ENCODE peak calls at places on chromosomes 6 and 20, in four cellular contexts. S is mesendoderm, H is GM23338, K is ovary. Y is an unnamed sample. For H3K4me1, the result is how much of the 10 kb centered on the place peaks cover.

GRCh38 chr20:13183005-13183404 is 38.1 kb upstream of the ISM1 start:
- DNase-seq in S (no peak), H (no peak), K (no peak), Y (no peak)

GRCh38 chr6:27834879-27835549 is 77.2 kb downstream of the OR2B2 start:
- DNase-seq in S (peak), H (no peak), K (no peak), Y (no peak)

GRCh38 chr6:75893058-75893775 is 144.2 kb downstream of the MYO6 start:
- DNase-seq in S (peak), H (peak), K (no peak), Y (no peak)

GRCh38 chr6:16564430-16564829 is 196.8 kb downstream of the ATXN1 start:
- DNase-seq in S (no peak), H (no peak), K (no peak), Y (no peak)

GRCh38 chr20:37521091-37521771 is at the start of gene NNAT:
- DNase-seq in S (peak), H (no peak), K (no peak), Y (no peak)

GRCh38 chr6:7473805-7474329 is 67.6 kb upstream of the DSP start:
- DNase-seq in S (no peak), H (no peak), K (no peak), Y (no peak)

GRCh38 chr6:17001188-17001587 is 100.7 kb upstream of the STMND1 start:
- DNase-seq in S (peak), H (no peak), K (no peak), Y (no peak)

GRCh38 chr20:16761305-16761829 is 13.2 kb downstream of the OTOR start:
- DNase-seq in S (peak), H (peak), K (peak), Y (peak)

GRCh38 chr6:68473433-68474210 is 161.5 kb upstream of the ADGRB3 start:
- DNase-seq in S (no peak), H (no peak), K (no peak), Y (no peak)

DNA sequence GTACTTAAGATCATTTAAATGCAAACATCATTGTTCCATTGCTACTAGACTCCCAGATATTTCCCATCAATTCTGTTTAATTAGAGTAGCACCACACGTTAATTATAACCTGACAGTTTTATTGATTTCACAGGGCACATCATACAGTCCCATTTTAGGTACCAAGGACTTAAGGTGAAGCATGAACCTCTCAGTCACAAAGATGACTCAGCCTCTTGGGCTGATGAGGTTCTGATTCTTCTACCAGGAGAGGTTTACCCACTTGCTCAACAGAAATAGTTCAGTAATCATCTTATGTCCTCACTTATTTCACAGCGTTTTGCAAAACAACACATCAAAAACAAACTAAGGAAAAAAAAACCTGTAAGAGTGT is 98.5 kb downstream of the HIVEP2 start:
- DNase-seq in S (peak), H (no peak), K (no peak), Y (no peak)
- H3K4me1 ChIP-seq in S (under half), H (half or more), K (under half), Y (under half)

DNA sequence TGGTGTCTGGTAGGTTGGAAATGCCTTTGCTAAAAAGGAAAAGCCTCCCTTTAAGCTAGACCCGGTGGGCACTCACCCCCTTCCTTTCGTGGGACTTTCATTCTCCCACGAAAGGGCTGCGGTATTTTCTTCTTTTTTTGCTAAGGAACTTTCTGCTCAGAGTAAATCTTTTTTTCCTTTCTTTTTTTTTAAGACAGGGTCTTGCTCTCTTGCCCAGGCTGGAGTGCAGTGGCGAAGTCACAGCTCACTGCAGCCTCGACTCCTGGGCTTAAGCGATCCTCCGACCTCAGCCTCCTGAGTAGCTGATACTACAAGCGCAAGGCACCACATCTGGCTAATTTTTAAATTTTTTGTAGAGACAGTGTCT is 4.0 kb downstream of the TP53TG5 start:
- DNase-seq in S (no peak), H (no peak), K (no peak), Y (no peak)
- H3K4me3 ChIP-seq in S (no peak), H (peak), K (peak), Y (peak)

DNA sequence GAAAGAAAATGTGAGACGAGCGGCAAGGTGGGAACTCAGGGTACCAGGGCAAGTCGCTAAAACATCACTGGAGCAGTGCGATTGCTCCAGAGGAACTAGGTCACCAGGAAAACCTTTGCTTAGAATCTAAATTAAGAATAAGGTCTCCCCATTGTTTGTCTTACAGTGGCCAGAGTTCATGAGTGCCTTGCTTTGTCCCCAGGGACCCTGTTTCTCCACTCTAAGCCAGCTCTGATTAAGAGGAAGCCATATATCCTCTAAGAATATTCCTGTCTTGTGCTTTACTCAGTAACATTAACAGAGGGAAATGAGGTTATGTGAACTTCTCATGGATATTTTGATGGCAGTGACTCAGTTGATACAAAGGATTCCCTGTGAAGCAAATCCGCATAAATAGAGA is 305.8 kb downstream of the CD83 start:
- DNase-seq in S (no peak), H (no peak), K (no peak), Y (no peak)
- H3K27ac ChIP-seq in S (no peak), H (no peak), K (no peak), Y (no peak)

GRCh38 chr6:150272976-150273315 is 95.9 kb upstream of the IYD start:
- DNase-seq in S (no peak), H (no peak), K (no peak), Y (no peak)
- H3K4me1 ChIP-seq in S (under half), H (under half), K (under half), Y (under half)